ENCODE peak calls at places on chromosomes 2 and 18, in nine cellular contexts. Z is endothelial cell of umbilical vein; T is colonic mucosa; P is endodermal cell; V is vagina; X is right lobe of liver; G is RWPE2; I is naive thymus-derived CD4-positive, alpha-beta T cell; M is kidney. F is an unnamed sample. For H3K36me3, the result is how much of the 10 kb centered on the place peaks cover.

GRCh38 chr2:105324732-105325131 is 4.8 kb downstream of the TGFBRAP1 start:
- DNase-seq in P (peak), X (no peak), G (no peak), M (no peak), Z (peak), V (no peak), T (no peak), I (no peak), F (no peak)

GRCh38 chr18:21049306-21049705 is 62.3 kb downstream of the ROCK1 start:
- DNase-seq in V (no peak), Z (peak), M (no peak), T (no peak), P (no peak), I (no peak), G (no peak), X (no peak), F (no peak)

GRCh38 chr2:19883971-19884720 is 17.6 kb downstream of the TTC32 start:
- DNase-seq in G (no peak), Z (no peak), X (no peak), P (peak), V (peak), I (no peak), M (no peak), T (no peak), F (no peak)

GRCh38 chr18:32724071-32724696 is 48.6 kb downstream of the KLHL14 start:
- DNase-seq in V (no peak), X (no peak), M (no peak), G (no peak), T (no peak), P (no peak), I (no peak), Z (no peak), F (no peak)

GRCh38 chr2:110204408-110205385 is at the start of gene NPHP1:
- DNase-seq in V (no peak), Z (peak), I (peak), G (peak), X (peak), T (peak), P (peak), M (peak), F (peak)

GRCh38 chr2:207692206-207693065 is 19.0 kb upstream of the CCNYL1 start:
- DNase-seq in Z (peak), P (peak), I (peak), V (no peak), G (no peak), T (peak), M (no peak), X (peak), F (peak)

GRCh38 chr2:17229414-17229813 is 288.8 kb downstream of the RAD51AP2 start:
- DNase-seq in X (no peak), P (no peak), I (no peak), Z (no peak), M (no peak), G (no peak), T (no peak), V (no peak), F (no peak)

GRCh38 chr2:163856941-163857340 is 121.1 kb upstream of the FIGN start:
- DNase-seq in P (no peak), M (no peak), G (no peak), Z (no peak), V (no peak), T (no peak), X (no peak), I (no peak), F (no peak)

GRCh38 chr2:61970807-61971556 is 65.5 kb downstream of the COMMD1 start:
- DNase-seq in I (no peak), X (no peak), T (no peak), V (no peak), G (no peak), Z (no peak), P (peak), M (no peak), F (no peak)

GRCh38 chr2:181354626-181355025 is 102.6 kb upstream of the ITGA4 start:
- DNase-seq in I (no peak), X (no peak), P (no peak), M (no peak), Z (no peak), G (no peak), T (no peak), V (no peak), F (no peak)

GRCh38 chr2:241835605-241836004 is 23.1 kb downstream of the PDCD1 start:
- DNase-seq in Z (no peak), T (no peak), M (no peak), V (no peak), P (peak), I (no peak), X (no peak), G (no peak), F (no peak)

GRCh38 chr2:10304458-10305253 is 2.0 kb downstream of the HPCAL1 start:
- DNase-seq in Z (no peak), G (no peak), X (no peak), M (no peak), V (no peak), P (peak), T (no peak), I (no peak), F (no peak)

GRCh38 chr2:209458018-209458979 is 34.5 kb downstream of the MAP2 start:
- DNase-seq in G (no peak), Z (no peak), P (no peak), X (no peak), T (no peak), I (no peak), V (no peak), M (no peak), F (no peak)

GRCh38 chr2:54099834-54100595 is 15.4 kb upstream of the ACYP2 start:
- DNase-seq in P (no peak), T (no peak), V (no peak), M (no peak), X (no peak), G (no peak), Z (no peak), I (no peak), F (no peak)

GRCh38 chr2:128396500-128396891 is 77.8 kb upstream of the HS6ST1 start:
- DNase-seq in T (no peak), V (no peak), Z (no peak), P (peak), X (no peak), M (peak), G (no peak), I (no peak), F (no peak)

GRCh38 chr2:202014328-202015034 is 19.2 kb upstream of the FZD7 start:
- DNase-seq in V (no peak), G (no peak), P (no peak), I (no peak), T (no peak), M (no peak), X (no peak), Z (no peak), F (no peak)

GRCh38 chr2:234535359-234535758 is 38.5 kb upstream of the ARL4C start:
- DNase-seq in X (no peak), Z (no peak), I (no peak), V (no peak), M (no peak), T (no peak), G (no peak), P (no peak), F (no peak)

GRCh38 chr2:171409436-171409971 is 24.3 kb downstream of the METTL8 start:
- DNase-seq in X (no peak), G (no peak), I (no peak), P (peak), T (no peak), Z (peak), V (no peak), M (no peak), F (peak)

GRCh38 chr2:1632006-1632348 is 112.3 kb downstream of the PXDN start:
- DNase-seq in G (peak), Z (no peak), I (no peak), X (no peak), M (no peak), V (no peak), P (no peak), T (peak), F (peak)

GRCh38 chr2:99706734-99707133 is 216.9 kb upstream of the REV1 start:
- DNase-seq in Z (no peak), M (no peak), X (no peak), T (no peak), V (no peak), G (no peak), P (no peak), I (no peak), F (no peak)

GRCh38 chr2:97699765-97700444 is 13.5 kb upstream of the ZAP70 start:
- DNase-seq in G (no peak), Z (peak), X (no peak), I (peak), T (peak), P (peak), M (no peak), V (no peak), F (peak)

GRCh38 chr18:79902640-79903039 is 48.8 kb downstream of the SLC66A2 start:
- DNase-seq in X (no peak), M (no peak), T (no peak), Z (no peak), P (no peak), I (no peak), G (peak), V (no peak), F (no peak)

GRCh38 chr2:121415727-121416126 is 115.0 kb upstream of the RNU4ATAC start:
- DNase-seq in V (no peak), M (no peak), Z (no peak), G (no peak), X (no peak), I (no peak), T (no peak), P (no peak), F (no peak)

GRCh38 chr2:8487461-8487932 is 194.4 kb upstream of the ID2 start:
- DNase-seq in P (peak), I (no peak), V (no peak), G (no peak), T (no peak), X (no peak), Z (no peak), M (no peak), F (peak)

GRCh38 chr18:62757399-62758010 is 42.2 kb downstream of the PHLPP1 start:
- DNase-seq in G (no peak), P (peak), V (no peak), M (no peak), T (peak), X (no peak), I (no peak), Z (no peak), F (no peak)

GRCh38 chr18:12911025-12911927 is 27.2 kb upstream of the PTPN2 start:
- DNase-seq in P (peak), I (peak), T (no peak), M (peak), V (no peak), G (no peak), X (peak), Z (peak), F (no peak)

GRCh38 chr18:24731158-24731557 is 270.7 kb downstream of the HRH4 start:
- DNase-seq in I (no peak), X (no peak), V (no peak), T (no peak), P (no peak), G (no peak), Z (no peak), M (no peak), F (no peak)

GRCh38 chr2:1598041-1598710 is 146.1 kb downstream of the PXDN start:
- DNase-seq in T (no peak), V (no peak), M (peak), G (peak), P (peak), X (no peak), Z (no peak), I (no peak), F (no peak)

GRCh38 chr2:241009601-241010530 is 11.4 kb downstream of the SNED1 start:
- DNase-seq in I (peak), Z (peak), T (no peak), V (peak), M (peak), X (no peak), P (peak), G (peak), F (peak)

GRCh38 chr18:47204908-47205522 is 28.9 kb upstream of the IER3IP1 start:
- DNase-seq in V (no peak), X (no peak), M (no peak), T (peak), G (no peak), Z (peak), I (peak), P (peak), F (no peak)

GRCh38 chr2:43361286-43361685 is 134.9 kb upstream of the ZFP36L2 start:
- DNase-seq in Z (no peak), G (no peak), X (no peak), M (no peak), V (no peak), T (no peak), I (no peak), P (no peak), F (no peak)

GRCh38 chr2:133641497-133641896 is 73.2 kb upstream of the NCKAP5 start:
- DNase-seq in T (peak), X (peak), G (peak), M (no peak), V (no peak), P (peak), I (no peak), Z (no peak), F (no peak)

GRCh38 chr2:118046628-118047210 is 32.8 kb upstream of the CCDC93 start:
- DNase-seq in V (no peak), I (peak), Z (peak), X (no peak), M (no peak), P (no peak), T (no peak), G (no peak), F (no peak)

GRCh38 chr2:112118148-112118547 is 20.0 kb upstream of the FBLN7 start:
- DNase-seq in G (no peak), V (no peak), Z (no peak), M (no peak), I (no peak), X (no peak), P (no peak), T (no peak), F (no peak)

GRCh38 chr2:30362468-30363081 is 84.5 kb upstream of the LCLAT1 start:
- DNase-seq in X (no peak), G (no peak), Z (no peak), I (no peak), M (no peak), V (no peak), T (no peak), P (no peak), F (peak)

GRCh38 chr18:79567481-79568147 is 112.0 kb upstream of the CTDP1 start:
- DNase-seq in X (peak), M (peak), V (no peak), Z (peak), G (peak), T (no peak), I (no peak), P (peak), F (peak)

DNA sequence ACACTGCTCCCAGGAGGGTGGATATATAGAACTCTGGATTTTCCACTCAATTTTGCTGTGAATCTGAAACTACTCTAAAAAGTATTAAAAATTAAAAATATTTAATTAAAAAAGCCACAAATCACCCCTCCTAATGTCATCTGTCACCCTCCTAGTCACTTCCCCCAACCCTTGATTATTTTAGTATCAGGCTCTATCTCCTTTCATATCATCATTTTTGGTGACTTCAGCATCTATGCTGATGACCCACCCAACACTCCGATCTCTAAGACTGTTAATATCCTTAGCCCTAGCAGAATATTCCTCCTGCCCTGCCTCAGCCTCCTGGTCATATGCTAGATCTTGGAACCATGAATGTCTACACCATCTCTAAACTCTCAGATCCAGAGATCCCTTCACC is 128.3 kb upstream of the SLC1A4 start:
- DNase-seq in T (no peak), G (no peak), X (no peak), P (no peak), Z (no peak), V (no peak), I (no peak), M (no peak), F (no peak)
- H3K4me3 ChIP-seq in T (no peak), G (no peak), X (no peak), P (no peak), Z (no peak), V (no peak), I (no peak), M (no peak), F (no peak)

GRCh38 chr2:174752403-174753037 is 11.8 kb downstream of the CHRNA1 start:
- DNase-seq in P (no peak), M (no peak), Z (no peak), I (no peak), X (no peak), T (no peak), G (no peak), V (no peak), F (no peak)
- H3K36me3 ChIP-seq in P (under half), M (under half), Z (under half), I (under half), X (under half), T (under half), G (under half), V (under half), F (under half)

GRCh38 chr2:221016551-221016950 is 555.6 kb downstream of the EPHA4 start:
- DNase-seq in X (no peak), Z (no peak), V (no peak), T (no peak), P (no peak), I (no peak), G (no peak), M (no peak), F (no peak)
- H3K4me3 ChIP-seq in X (no peak), Z (no peak), V (no peak), T (no peak), P (no peak), I (no peak), G (no peak), M (no peak), F (no peak)

DNA sequence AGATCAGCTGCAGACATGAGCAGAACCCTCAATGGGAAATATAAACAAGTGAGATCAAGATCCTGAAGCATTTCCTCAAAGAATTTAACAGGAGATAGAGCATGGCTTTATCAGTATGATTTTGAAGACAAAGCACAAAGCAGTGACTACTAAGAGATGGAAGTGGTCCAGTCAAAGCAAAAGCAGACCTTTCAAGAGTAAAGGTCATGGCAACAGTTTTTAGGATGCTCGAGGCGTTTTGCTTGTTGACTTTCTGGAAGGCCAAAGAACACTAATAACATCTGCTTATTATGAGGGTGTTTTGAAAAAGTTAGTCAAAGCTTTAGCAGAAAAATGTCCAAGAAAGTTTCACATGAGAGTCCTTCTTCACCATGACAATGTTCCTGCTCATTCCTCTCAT is 128.5 kb downstream of the KCNE4 start:
- DNase-seq in X (no peak), G (no peak), P (no peak), T (no peak), V (no peak), I (no peak), M (no peak), Z (peak), F (no peak)
- H3K36me3 ChIP-seq in X (under half), G (under half), P (under half), T (under half), V (under half), I (under half), M (under half), Z (under half), F (under half)

GRCh38 chr2:96144481-96145027 is 686 bp downstream of the DUSP2 start:
- DNase-seq in I (peak), X (peak), Z (no peak), T (no peak), V (no peak), M (peak), G (peak), P (peak), F (no peak)
- H3K4me3 ChIP-seq in I (peak), X (peak), Z (no peak), T (peak), V (peak), M (peak), G (peak), P (no peak), F (peak)

GRCh38 chr18:58375051-58375450 is 253.8 kb downstream of the ALPK2 start:
- DNase-seq in X (no peak), M (no peak), T (no peak), V (no peak), P (peak), I (no peak), Z (no peak), G (no peak), F (no peak)

GRCh38 chr18:58381676-58382411 is 247.0 kb downstream of the ALPK2 start:
- DNase-seq in X (no peak), M (no peak), V (no peak), Z (no peak), P (peak), G (no peak), T (no peak), I (no peak), F (no peak)

GRCh38 chr18:58379443-58379842 is 249.4 kb downstream of the ALPK2 start:
- DNase-seq in G (no peak), Z (no peak), M (no peak), V (no peak), I (no peak), T (no peak), P (peak), X (no peak), F (no peak)

GRCh38 chr18:58378411-58378820 is 250.5 kb downstream of the ALPK2 start:
- DNase-seq in T (no peak), V (no peak), I (no peak), X (no peak), Z (no peak), M (no peak), P (no peak), G (no peak), F (no peak)

GRCh38 chr18:58378980-58379379 is 249.9 kb downstream of the ALPK2 start:
- DNase-seq in T (no peak), V (no peak), Z (no peak), I (no peak), G (no peak), M (no peak), P (peak), X (no peak), F (no peak)
- H3K36me3 ChIP-seq in T (under half), V (under half), Z (under half), I (under half), G (half or more), M (under half), P (under half), X (under half), F (under half)

DNA sequence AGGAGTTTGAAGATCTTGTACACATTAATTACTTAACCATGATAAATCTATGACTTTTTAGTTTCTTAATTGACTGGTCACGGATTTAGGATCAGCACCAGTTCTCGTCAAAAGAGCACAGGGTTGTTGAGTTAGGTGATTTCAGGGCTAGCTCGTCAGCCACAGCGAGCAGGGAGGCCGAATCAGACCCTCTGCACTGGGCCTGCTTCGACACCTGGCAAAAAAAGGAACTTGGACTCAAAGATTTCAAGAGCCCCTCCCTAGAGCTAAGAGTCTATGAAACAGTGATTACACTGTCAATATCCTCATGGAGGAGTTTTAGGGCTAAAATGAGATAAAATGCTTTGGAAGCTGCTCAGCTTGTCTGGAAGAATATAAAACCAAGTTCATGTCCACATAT is 4.6 kb upstream of the SERTAD2 start:
- DNase-seq in V (no peak), G (no peak), P (no peak), X (no peak), I (no peak), M (no peak), T (no peak), Z (no peak), F (no peak)
- H3K4me3 ChIP-seq in V (no peak), G (no peak), P (no peak), X (no peak), I (no peak), M (no peak), T (no peak), Z (no peak), F (no peak)

DNA sequence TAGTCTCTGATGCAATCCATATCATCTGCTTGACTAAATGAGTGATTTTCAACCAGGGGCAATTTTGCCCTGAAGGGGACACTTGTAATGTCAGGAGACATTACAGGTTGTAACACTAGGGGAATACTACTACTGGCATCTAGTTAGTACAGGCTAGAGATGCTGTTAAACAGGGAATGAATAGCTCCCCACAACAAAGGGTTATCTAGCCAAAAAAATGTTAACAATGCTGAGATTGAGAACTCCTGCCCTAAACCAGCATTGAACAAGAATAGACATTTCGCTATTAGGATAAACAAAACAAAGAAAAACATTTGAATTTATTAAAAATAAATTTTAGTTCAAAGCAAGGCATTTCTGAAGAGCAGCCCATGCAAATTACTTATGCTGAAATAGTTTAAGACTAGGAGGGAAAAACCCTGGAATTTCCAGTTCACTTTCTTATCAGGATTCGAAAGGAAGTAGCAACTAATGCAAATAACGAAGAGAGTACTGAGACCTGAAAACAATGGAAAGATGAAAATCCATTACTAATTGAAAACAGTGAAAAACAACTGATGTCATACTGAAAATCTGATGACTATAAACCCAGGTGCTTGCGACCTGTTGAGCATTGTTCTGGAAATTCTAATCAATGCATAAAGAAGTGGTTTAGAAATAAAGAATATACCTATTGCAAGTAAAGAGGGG is 53.1 kb downstream of the CAB39 start:
- DNase-seq in M (no peak), V (no peak), X (no peak), I (no peak), Z (peak), P (no peak), T (no peak), G (no peak), F (no peak)
- H3K36me3 ChIP-seq in M (under half), V (under half), X (under half), I (under half), Z (under half), P (half or more), T (under half), G (half or more), F (half or more)

GRCh38 chr2:232026941-232027340 is 65.4 kb downstream of the DIS3L2 start:
- DNase-seq in P (no peak), T (no peak), X (no peak), Z (no peak), V (no peak), I (no peak), G (no peak), M (no peak), F (no peak)
- H3K4me3 ChIP-seq in P (no peak), T (no peak), X (no peak), Z (no peak), V (no peak), I (no peak), G (no peak), M (no peak), F (no peak)

F was measured in MG63.